ENCODE peak calls at places on chromosome 7, in ten cellular contexts. D, Y, M, B, A, H, V, G, R and L are unnamed samples.

GRCh38 chr7:95758187-95758586 is 14.2 kb upstream of the DYNC1I1 start:
- DNase-seq in D (no peak), Y (no peak), M (no peak), B (no peak), A (no peak), H (no peak), V (no peak), G (no peak), R (no peak), L (no peak)

GRCh38 chr7:143117395-143117794 is 14.5 kb upstream of the PIP start:
- DNase-seq in D (no peak), Y (no peak), M (no peak), B (no peak), A (no peak), H (no peak), V (no peak), G (no peak), R (no peak), L (no peak)

GRCh38 chr7:130896898-130897514 is 163.0 kb upstream of the KLF14 start:
- DNase-seq in D (peak), Y (peak), M (peak), B (peak), A (peak), H (peak), V (peak), G (no peak), R (peak), L (no peak)

GRCh38 chr7:50185188-50185587 is 92.1 kb upstream of the ZPBP start:
- DNase-seq in D (peak), Y (no peak), M (no peak), B (no peak), A (no peak), H (no peak), V (peak), G (no peak), R (no peak), L (no peak)

GRCh38 chr7:122682805-122683204 is 16.1 kb downstream of the RNF133 start:
- DNase-seq in D (no peak), Y (no peak), M (no peak), B (no peak), A (no peak), H (no peak), V (no peak), G (no peak), R (no peak), L (no peak)

GRCh38 chr7:18754766-18755165 is 259.2 kb downstream of the HDAC9 start:
- DNase-seq in D (no peak), Y (no peak), M (no peak), B (peak), A (no peak), H (no peak), V (no peak), G (no peak), R (no peak), L (no peak)

GRCh38 chr7:23272275-23272674 is 25.7 kb downstream of the GPNMB start:
- DNase-seq in D (no peak), Y (no peak), M (no peak), B (no peak), A (no peak), H (no peak), V (no peak), G (no peak), R (no peak), L (no peak)

GRCh38 chr7:12090757-12091134 is 120.3 kb upstream of the TMEM106B start:
- DNase-seq in D (no peak), Y (no peak), M (peak), B (no peak), A (no peak), H (no peak), V (no peak), G (no peak), R (no peak), L (no peak)

GRCh38 chr7:99500637-99501009 is 542 bp upstream of the ZNF394 start:
- DNase-seq in D (no peak), Y (no peak), M (no peak), B (no peak), A (no peak), H (no peak), V (no peak), G (no peak), R (no peak), L (no peak)

GRCh38 chr7:80635533-80635932 is 2.9 kb upstream of the CD36 start:
- DNase-seq in D (no peak), Y (no peak), M (no peak), B (peak), A (no peak), H (no peak), V (no peak), G (no peak), R (no peak), L (no peak)

GRCh38 chr7:151308791-151309190 is 32.8 kb upstream of the NUB1 start:
- DNase-seq in D (no peak), Y (no peak), M (no peak), B (no peak), A (no peak), H (no peak), V (no peak), G (no peak), R (no peak), L (no peak)

GRCh38 chr7:22109761-22110160 is 164.1 kb upstream of the CDCA7L start:
- DNase-seq in D (no peak), Y (peak), M (no peak), B (peak), A (peak), H (peak), V (peak), G (peak), R (no peak), L (peak)

GRCh38 chr7:112160771-112161150 is 45.4 kb downstream of the DOCK4 start:
- DNase-seq in D (no peak), Y (no peak), M (no peak), B (no peak), A (no peak), H (no peak), V (no peak), G (no peak), R (no peak), L (no peak)

GRCh38 chr7:112161253-112162160 is 44.7 kb downstream of the DOCK4 start:
- DNase-seq in D (no peak), Y (no peak), M (no peak), B (no peak), A (no peak), H (no peak), V (no peak), G (no peak), R (no peak), L (no peak)

GRCh38 chr7:112159346-112159745 is 46.9 kb downstream of the DOCK4 start:
- DNase-seq in D (no peak), Y (no peak), M (no peak), B (no peak), A (no peak), H (no peak), V (peak), G (no peak), R (no peak), L (no peak)

GRCh38 chr7:112162161-112163020 is 43.8 kb downstream of the DOCK4 start:
- DNase-seq in D (peak), Y (no peak), M (no peak), B (peak), A (no peak), H (no peak), V (peak), G (no peak), R (peak), L (peak)

GRCh38 chr7:112160130-112160770 is 45.9 kb downstream of the DOCK4 start:
- DNase-seq in D (no peak), Y (no peak), M (no peak), B (peak), A (no peak), H (no peak), V (peak), G (no peak), R (peak), L (no peak)
- TF ChIP-seq POLR2A in D (no peak), Y (no peak), M (no peak), B (no peak), A (no peak), H (no peak), V (no peak), G (no peak), R (no peak), L (no peak)

GRCh38 chr7:129862672-129863071 is 90.1 kb downstream of the UBE2H start:
- DNase-seq in D (peak), Y (no peak), M (no peak), B (no peak), A (no peak), H (no peak), V (no peak), G (no peak), R (no peak), L (no peak)

GRCh38 chr7:129865932-129866214 is 86.9 kb downstream of the UBE2H start:
- DNase-seq in D (no peak), Y (no peak), M (no peak), B (no peak), A (no peak), H (no peak), V (no peak), G (no peak), R (no peak), L (no peak)

GRCh38 chr7:129866251-129866650 is 86.5 kb downstream of the UBE2H start:
- DNase-seq in D (no peak), Y (no peak), M (no peak), B (no peak), A (no peak), H (no peak), V (no peak), G (no peak), R (no peak), L (no peak)

GRCh38 chr7:129865093-129865931 is 87.4 kb downstream of the UBE2H start:
- DNase-seq in D (no peak), Y (no peak), M (no peak), B (peak), A (no peak), H (no peak), V (no peak), G (no peak), R (no peak), L (no peak)

GRCh38 chr7:129864042-129864441 is 88.7 kb downstream of the UBE2H start:
- DNase-seq in D (peak), Y (no peak), M (no peak), B (no peak), A (no peak), H (no peak), V (peak), G (peak), R (peak), L (no peak)
- TF ChIP-seq POLR2A in D (no peak), Y (no peak), M (no peak), B (no peak), A (no peak), H (no peak), V (no peak), G (no peak), R (no peak), L (no peak)

DNA sequence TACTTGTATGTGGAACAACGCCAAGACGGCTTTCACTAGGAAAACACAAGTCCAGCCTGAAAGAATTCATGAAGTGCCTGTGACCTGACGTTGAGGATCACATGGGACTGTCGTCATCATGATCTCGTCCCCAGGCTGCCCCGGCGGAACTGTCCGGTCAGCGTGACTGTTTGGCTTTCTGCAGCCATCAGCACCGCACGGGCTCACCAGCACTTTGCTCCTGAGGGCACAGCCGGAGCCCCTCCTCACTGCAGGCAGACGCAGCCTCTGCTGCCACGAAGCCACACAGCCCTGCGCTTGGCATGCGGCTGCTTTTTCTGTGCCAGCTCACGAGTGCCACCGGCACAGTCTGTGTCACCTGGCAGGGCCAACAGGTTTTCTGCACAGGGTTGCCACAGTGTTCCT is 9.4 kb upstream of the GET4 start:
- DNase-seq in D (peak), Y (no peak), M (peak), B (peak), A (peak), H (peak), V (peak), G (peak), R (peak), L (peak)
- TF ChIP-seq POLR2A in D (no peak), Y (no peak), M (no peak), B (no peak), A (no peak), H (no peak), V (no peak), G (peak), R (no peak), L (peak)

DNA sequence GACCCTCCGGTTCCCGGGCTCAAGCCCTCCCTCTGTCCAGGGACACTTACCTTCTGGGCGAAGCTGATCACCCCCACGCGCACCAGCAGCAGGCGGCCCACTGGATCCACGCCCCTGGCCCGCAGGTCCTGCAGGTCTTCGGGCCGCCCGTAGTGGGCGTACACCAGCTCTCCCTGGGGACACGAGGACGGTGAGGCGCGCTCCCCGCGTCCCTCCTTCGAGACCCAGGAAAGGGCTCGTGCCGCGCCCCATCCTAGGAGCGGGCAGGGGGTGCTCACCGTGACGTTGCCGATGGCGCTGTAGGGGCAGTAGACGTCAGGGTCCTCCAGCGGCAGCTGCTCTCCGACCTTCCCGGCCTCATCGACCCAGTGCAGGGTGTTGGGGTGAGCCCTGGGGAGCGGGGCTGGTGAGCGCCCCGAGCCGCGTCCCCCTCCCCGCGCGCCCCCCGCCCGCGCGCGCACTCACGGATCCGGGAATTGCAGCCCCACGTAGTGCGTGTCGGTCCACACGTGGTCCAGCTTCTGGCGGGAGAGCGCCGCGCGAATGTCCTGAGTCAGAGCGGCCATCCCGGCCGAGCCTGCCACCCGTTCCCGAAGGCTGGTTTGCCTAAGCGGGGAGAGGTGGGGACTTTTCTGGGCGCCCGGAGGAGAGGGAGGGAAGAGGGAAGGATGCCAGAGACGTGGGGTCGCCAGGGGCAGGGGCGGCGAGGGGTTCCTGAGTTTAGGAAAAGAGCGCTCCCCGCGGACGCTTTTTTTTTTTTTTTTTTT is 8.2 kb downstream of the TFR2 start:
- DNase-seq in D (peak), Y (no peak), M (peak), B (peak), A (peak), H (peak), V (peak), G (no peak), R (no peak), L (no peak)
- TF ChIP-seq POLR2A in D (no peak), Y (no peak), M (no peak), B (no peak), A (no peak), H (no peak), V (no peak), G (no peak), R (no peak), L (no peak)

GRCh38 chr7:7688956-7689355 is 29.5 kb downstream of the RPA3 start:
- DNase-seq in D (peak), Y (no peak), M (no peak), B (no peak), A (no peak), H (no peak), V (no peak), G (no peak), R (no peak), L (no peak)
- TF ChIP-seq POLR2A in D (no peak), Y (no peak), M (no peak), B (no peak), A (no peak), H (no peak), V (no peak), G (no peak), R (no peak), L (no peak)

DNA sequence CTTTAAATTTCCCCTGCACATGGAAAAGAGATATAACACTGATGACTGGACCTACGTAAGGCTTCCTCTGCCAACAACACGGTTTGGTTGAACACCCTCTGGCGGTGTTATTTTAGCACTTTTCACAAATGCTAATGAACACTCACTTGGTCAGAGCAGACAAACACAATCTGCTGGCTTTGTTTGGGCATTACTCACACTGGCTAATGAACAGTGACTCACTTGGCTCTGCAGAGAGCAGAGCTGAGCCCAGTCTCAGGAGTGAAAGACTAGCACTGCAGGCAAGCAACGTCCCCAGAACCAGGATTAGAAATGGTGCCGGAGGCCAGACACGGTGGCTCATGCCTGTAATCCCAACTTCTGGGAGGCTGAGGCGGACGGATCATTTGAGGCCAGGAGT is 430.8 kb downstream of the PLXNA4 start:
- DNase-seq in D (peak), Y (no peak), M (no peak), B (peak), A (no peak), H (no peak), V (peak), G (peak), R (peak), L (peak)
- TF ChIP-seq POLR2A in D (no peak), Y (no peak), M (no peak), B (no peak), A (no peak), H (no peak), V (no peak), G (no peak), R (no peak), L (no peak)

GRCh38 chr7:128936798-128937197 is 929 bp upstream of the IRF5 start:
- DNase-seq in D (no peak), Y (no peak), M (no peak), B (no peak), A (no peak), H (peak), V (no peak), G (no peak), R (no peak), L (no peak)

GRCh38 chr7:128938524-128939074 is 872 bp downstream of the IRF5 start:
- DNase-seq in D (no peak), Y (no peak), M (peak), B (no peak), A (peak), H (peak), V (peak), G (no peak), R (no peak), L (no peak)

GRCh38 chr7:128939075-128939860 is 1.5 kb downstream of the IRF5 start:
- DNase-seq in D (peak), Y (no peak), M (peak), B (no peak), A (no peak), H (peak), V (peak), G (no peak), R (no peak), L (no peak)

GRCh38 chr7:128937271-128937646 is 468 bp upstream of the IRF5 start:
- DNase-seq in D (no peak), Y (no peak), M (no peak), B (no peak), A (no peak), H (no peak), V (no peak), G (no peak), R (no peak), L (no peak)

DNA sequence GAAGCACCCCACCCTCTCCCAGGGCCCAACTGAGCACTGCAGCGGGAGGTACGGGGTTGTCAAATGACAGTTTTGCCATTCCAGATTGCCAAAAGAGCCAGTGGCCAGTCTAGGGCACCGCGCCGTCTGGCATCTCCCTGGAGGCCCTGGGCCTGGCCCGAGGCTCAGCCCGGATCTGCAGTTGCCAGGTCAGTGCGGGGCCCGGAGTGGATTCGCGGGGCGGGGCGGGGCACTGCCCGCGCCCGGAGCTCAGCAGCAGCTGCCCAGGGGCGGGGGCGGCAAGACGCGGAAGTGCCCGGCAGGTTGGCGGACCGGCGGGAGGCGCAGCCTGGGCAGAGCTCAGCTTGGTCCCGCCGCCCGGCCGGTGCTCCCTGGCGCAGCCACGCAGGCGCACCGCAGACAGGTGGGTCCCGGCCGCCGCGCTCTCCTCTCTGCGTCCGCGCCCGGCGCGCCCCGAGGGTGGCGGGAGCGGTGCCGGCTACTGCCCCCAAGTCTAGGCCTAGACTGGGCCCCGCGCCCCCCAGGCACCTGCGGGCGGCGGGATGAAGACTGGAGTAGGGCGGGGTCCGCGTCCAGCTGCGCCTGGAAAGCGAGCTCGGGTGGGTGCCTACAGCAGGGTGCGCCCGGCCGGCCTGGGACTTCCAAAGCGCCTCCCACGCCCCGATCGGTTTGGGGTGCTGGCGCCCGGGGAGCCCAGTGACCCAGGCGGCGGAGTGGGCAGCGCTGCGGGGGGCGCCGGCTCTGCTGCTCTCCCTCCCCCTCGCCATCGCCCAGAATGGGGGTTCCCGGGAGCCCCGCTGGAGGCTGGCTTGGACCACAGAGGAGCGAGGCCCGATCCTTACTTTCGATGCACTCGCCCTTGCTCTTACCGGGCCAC is at the start of gene IRF5:
- DNase-seq in D (peak), Y (peak), M (peak), B (no peak), A (peak), H (peak), V (peak), G (no peak), R (no peak), L (peak)
- TF ChIP-seq POLR2A in D (no peak), Y (peak), M (no peak), B (no peak), A (peak), H (peak), V (peak), G (no peak), R (no peak), L (no peak)

GRCh38 chr7:4681922-4682620 is at the start of gene FOXK1:
- DNase-seq in D (peak), Y (no peak), M (peak), B (peak), A (peak), H (peak), V (peak), G (peak), R (peak), L (peak)
- TF ChIP-seq POLR2A in D (no peak), Y (peak), M (peak), B (peak), A (peak), H (no peak), V (peak), G (peak), R (peak), L (peak)

GRCh38 chr7:123958186-123958703 is 33.2 kb downstream of the SPAM1 start:
- DNase-seq in D (no peak), Y (no peak), M (no peak), B (no peak), A (no peak), H (no peak), V (no peak), G (no peak), R (no peak), L (no peak)

GRCh38 chr7:123966936-123967335 is 41.9 kb downstream of the SPAM1 start:
- DNase-seq in D (no peak), Y (no peak), M (no peak), B (no peak), A (no peak), H (no peak), V (peak), G (no peak), R (no peak), L (no peak)

DNA sequence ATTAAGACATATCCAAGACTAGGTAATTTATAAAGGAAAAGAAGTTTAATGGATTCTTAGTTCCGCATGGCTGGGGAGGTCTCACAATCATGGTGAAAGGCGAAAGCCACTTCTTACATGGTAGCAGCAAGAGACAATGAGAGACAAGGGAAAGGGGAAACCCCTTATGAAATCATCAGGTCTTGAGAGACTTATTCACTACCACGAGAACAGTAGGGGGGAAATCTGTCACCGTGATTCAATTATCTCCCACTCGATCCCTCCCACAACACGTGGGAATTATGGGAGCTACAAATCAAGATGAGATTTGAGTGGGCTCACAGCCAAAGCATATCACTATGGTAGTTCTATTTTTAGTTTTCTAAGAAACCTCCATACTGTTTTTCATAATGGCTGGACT is 36.7 kb downstream of the SPAM1 start:
- DNase-seq in D (no peak), Y (no peak), M (no peak), B (no peak), A (no peak), H (no peak), V (no peak), G (no peak), R (no peak), L (no peak)
- TF ChIP-seq POLR2A in D (no peak), Y (no peak), M (no peak), B (no peak), A (no peak), H (no peak), V (no peak), G (no peak), R (no peak), L (no peak)